ENCODE peak calls at places on chromosomes 7 and 10, in ten cellular contexts. H is sigmoid colon, B is suprapubic skin, R is A549, O is transverse colon, Q is stomach, M is ovary, W is H1, X is esophagus muscularis mucosa, C is K562. A is an unnamed sample.

GRCh38 chr7:132169730-132170129 is 406.5 kb downstream of the PLXNA4 start:
- DNase-seq in H (no peak), B (no peak), R (no peak), O (no peak), Q (no peak), M (no peak), W (no peak), X (no peak), C (peak), A (no peak)

GRCh38 chr10:110641256-110641655 is 2.9 kb upstream of the RBM20 start:
- DNase-seq in H (no peak), B (no peak), R (peak), O (peak), Q (no peak), M (no peak), W (no peak), X (no peak), C (peak), A (no peak)

GRCh38 chr7:130008941-130009847 is 42.0 kb downstream of the ZC3HC1 start:
- DNase-seq in H (no peak), B (peak), R (peak), O (peak), Q (peak), M (no peak), W (no peak), X (no peak), C (no peak), A (no peak)

GRCh38 chr10:77386833-77387232 is 250.8 kb downstream of the KCNMA1 start:
- DNase-seq in H (no peak), B (no peak), R (no peak), O (no peak), Q (no peak), M (peak), W (no peak), X (no peak), C (no peak), A (no peak)

GRCh38 chr10:96292971-96293909 is 11.0 kb upstream of the DNTT start:
- DNase-seq in H (no peak), B (no peak), R (peak), O (peak), Q (no peak), M (no peak), W (no peak), X (no peak), C (peak), A (no peak)

GRCh38 chr7:4745265-4745919 is 30.0 kb upstream of the AP5Z1 start:
- DNase-seq in H (no peak), B (no peak), R (no peak), O (no peak), Q (no peak), M (no peak), W (no peak), X (no peak), C (no peak), A (no peak)

GRCh38 chr10:84783386-84783785 is 455.0 kb downstream of the CCSER2 start:
- DNase-seq in H (no peak), B (no peak), R (peak), O (no peak), Q (no peak), M (no peak), W (no peak), X (peak), C (no peak), A (peak)

GRCh38 chr7:11427686-11428273 is 404.2 kb downstream of the THSD7A start:
- DNase-seq in H (no peak), B (no peak), R (peak), O (no peak), Q (no peak), M (no peak), W (no peak), X (no peak), C (peak), A (peak)

GRCh38 chr7:128121731-128122576 is 90.7 kb upstream of the LRRC4 start:
- DNase-seq in H (no peak), B (no peak), R (no peak), O (no peak), Q (no peak), M (peak), W (no peak), X (peak), C (no peak), A (no peak)

GRCh38 chr10:72625608-72626443 is at the start of gene MICU1:
- DNase-seq in H (peak), B (peak), R (peak), O (peak), Q (peak), M (peak), W (peak), X (peak), C (peak), A (peak)

DNA sequence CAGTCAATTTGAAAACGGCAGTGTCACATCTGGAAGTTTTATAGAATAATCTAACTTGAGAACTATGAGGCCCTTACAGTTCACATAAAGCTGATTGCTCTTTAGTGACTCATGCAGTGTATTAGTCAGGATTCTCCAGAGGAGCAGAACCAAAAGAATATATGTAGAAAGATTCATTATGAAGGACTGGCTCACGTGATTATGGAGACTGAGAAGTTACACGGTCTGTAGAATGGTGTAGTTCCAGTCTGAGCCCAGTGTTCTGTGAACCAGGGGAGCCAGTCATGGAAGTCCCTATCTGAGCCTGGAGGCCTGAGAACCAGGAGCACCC is 21.5 kb downstream of the RBM33 start:
- DNase-seq in H (no peak), B (no peak), R (peak), O (no peak), Q (no peak), M (no peak), W (no peak), X (no peak), C (no peak), A (no peak)
- TF ChIP-seq EP300 in H (no peak), B (no peak), R (no peak), O (no peak), Q (no peak), M (no peak), W (no peak), X (no peak), C (no peak), A (no peak)

DNA sequence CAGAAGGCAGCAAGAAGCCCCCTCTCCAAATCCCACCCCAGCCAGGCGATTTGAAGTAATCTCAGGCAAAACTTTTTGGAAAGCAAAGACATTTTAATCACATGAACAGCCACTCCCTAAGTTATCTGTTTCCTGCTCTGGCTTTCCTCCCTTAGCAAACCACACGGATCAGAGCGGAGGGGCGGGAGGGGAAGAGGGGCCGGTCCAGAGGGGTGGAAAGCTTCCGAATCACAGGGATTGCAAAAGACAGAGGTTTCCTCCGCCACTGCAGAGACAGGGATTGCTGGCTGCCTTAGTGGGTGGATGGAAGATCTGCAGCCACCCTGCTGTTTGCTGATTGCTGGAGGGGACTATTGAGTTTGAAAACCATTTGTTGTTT is 41.2 kb downstream of the ZCCHC24 start:
- DNase-seq in H (peak), B (peak), R (no peak), O (peak), Q (peak), M (peak), W (no peak), X (no peak), C (no peak), A (peak)
- H3K27ac ChIP-seq in H (no peak), B (peak), R (no peak), O (no peak), Q (no peak), M (peak), W (no peak), X (no peak), C (no peak), A (peak)

GRCh38 chr10:32379950-32380547 is 33.1 kb upstream of the EPC1 start:
- DNase-seq in H (no peak), B (no peak), R (no peak), O (no peak), Q (no peak), M (no peak), W (no peak), X (no peak), C (no peak), A (no peak)

GRCh38 chr10:32376780-32377179 is 29.8 kb upstream of the EPC1 start:
- DNase-seq in H (no peak), B (no peak), R (no peak), O (no peak), Q (no peak), M (no peak), W (no peak), X (no peak), C (no peak), A (no peak)

GRCh38 chr10:32379314-32379949 is 32.5 kb upstream of the EPC1 start:
- DNase-seq in H (no peak), B (no peak), R (no peak), O (no peak), Q (no peak), M (no peak), W (no peak), X (no peak), C (peak), A (no peak)

GRCh38 chr10:32377458-32378370 is 30.8 kb upstream of the EPC1 start:
- DNase-seq in H (no peak), B (no peak), R (no peak), O (peak), Q (no peak), M (no peak), W (no peak), X (no peak), C (peak), A (no peak)

GRCh38 chr10:32378371-32379301 is 31.7 kb upstream of the EPC1 start:
- DNase-seq in H (peak), B (peak), R (peak), O (peak), Q (peak), M (peak), W (no peak), X (peak), C (peak), A (peak)
- TF ChIP-seq POLR2A in H (peak), B (no peak), R (no peak), O (peak), Q (no peak), M (no peak), W (peak), X (no peak), C (peak), A (no peak)

DNA sequence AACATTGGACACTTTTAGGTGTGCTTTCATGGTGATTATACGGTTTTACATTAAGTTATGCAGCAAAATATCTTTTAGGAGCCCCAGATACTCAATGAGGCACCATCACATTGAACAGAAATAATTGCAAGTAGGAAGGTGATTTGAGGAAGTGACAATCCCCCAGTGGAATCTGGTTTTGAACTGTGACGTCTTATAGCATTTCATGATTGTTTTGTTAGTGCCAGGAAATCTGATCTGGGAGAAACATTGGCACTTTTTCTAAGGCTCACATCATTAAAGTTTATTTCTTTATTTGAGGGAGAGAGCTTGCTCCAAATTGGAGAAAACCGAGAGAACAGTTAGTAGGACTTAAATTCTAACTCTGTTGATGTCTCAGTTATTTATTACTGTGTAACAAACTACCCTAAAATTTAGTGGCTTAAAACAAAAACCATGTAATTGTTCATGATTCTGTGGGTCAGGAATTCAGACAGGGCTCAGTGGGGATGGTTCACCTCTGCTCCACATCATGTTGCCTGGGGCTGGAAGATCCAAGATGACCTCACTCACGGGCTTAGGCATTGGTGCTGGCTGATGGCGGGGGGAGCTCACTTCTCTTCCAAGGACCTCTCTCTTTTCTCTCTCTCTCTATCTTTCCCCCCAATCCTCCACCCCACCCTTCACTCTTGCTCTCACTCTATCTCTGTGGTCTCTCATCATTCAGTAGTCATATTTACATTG is 78.2 kb upstream of the STEAP1B start:
- DNase-seq in H (no peak), B (no peak), R (no peak), O (no peak), Q (no peak), M (no peak), W (no peak), X (no peak), C (no peak), A (no peak)
- TF ChIP-seq EP300 in H (no peak), B (no peak), R (no peak), O (no peak), Q (no peak), M (no peak), W (no peak), X (no peak), C (no peak), A (no peak)

GRCh38 chr10:80581469-80581835 is 43.8 kb downstream of the SH2D4B start:
- DNase-seq in H (no peak), B (no peak), R (no peak), O (peak), Q (no peak), M (no peak), W (no peak), X (peak), C (no peak), A (no peak)
- H3K27ac ChIP-seq in H (no peak), B (no peak), R (no peak), O (peak), Q (no peak), M (no peak), W (no peak), X (no peak), C (no peak), A (no peak)

DNA sequence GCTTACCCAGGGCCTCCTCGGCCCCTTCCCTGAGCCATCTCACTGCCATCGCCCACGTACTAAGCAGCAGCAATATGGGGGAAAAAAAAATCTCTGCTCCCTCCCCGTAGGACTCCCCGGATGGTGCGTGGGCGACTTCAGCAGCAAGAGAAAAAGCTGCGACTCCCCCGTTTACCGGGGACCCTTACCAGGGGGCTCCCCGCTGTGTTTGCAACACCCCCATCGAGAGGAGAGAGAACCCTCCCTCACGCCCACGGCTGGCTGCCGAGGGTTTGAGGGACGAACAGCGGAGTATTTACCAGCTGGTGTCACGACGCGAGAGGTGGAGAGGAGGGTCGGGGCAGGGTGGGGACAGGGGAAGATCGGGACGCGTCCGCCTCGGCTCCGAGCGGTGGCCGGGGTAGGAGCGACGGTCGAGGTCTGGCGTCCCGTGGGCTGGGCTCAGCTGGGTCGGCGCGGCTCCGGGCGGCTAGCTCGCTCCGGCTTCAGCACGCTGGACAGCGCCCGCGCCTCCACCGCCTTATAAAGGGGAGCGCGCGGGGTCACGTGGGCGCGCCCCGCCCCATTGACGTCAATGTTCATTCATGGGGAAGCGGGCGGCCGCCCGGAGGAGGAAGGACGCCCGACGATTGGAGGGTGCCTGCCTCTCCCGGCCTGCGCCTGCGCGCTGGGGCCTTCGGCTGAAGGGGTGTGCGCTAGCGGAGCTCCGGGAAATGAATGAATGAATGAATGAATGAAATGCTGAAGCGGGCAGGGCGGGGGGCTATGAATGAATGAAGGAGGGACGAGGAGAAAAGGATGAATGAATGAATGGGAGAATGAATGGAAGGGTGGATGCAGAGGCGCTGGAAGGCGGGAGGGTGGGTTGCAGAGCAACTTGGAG is at the start of gene VGF:
- DNase-seq in H (peak), B (peak), R (peak), O (peak), Q (peak), M (peak), W (peak), X (peak), C (peak), A (peak)
- TF ChIP-seq POLR2A in H (no peak), B (no peak), R (peak), O (no peak), Q (no peak), M (no peak), W (no peak), X (no peak), C (no peak), A (no peak)

GRCh38 chr10:79555910-79556309 is 4.3 kb downstream of the SFTPA2 start:
- DNase-seq in H (no peak), B (no peak), R (no peak), O (no peak), Q (no peak), M (no peak), W (no peak), X (no peak), C (no peak), A (no peak)

GRCh38 chr10:79547973-79548372 is 12.2 kb downstream of the SFTPA2 start:
- DNase-seq in H (no peak), B (no peak), R (no peak), O (no peak), Q (no peak), M (no peak), W (no peak), X (peak), C (no peak), A (no peak)

GRCh38 chr10:79555354-79555753 is 4.9 kb downstream of the SFTPA2 start:
- DNase-seq in H (no peak), B (no peak), R (no peak), O (no peak), Q (no peak), M (no peak), W (no peak), X (no peak), C (no peak), A (no peak)

DNA sequence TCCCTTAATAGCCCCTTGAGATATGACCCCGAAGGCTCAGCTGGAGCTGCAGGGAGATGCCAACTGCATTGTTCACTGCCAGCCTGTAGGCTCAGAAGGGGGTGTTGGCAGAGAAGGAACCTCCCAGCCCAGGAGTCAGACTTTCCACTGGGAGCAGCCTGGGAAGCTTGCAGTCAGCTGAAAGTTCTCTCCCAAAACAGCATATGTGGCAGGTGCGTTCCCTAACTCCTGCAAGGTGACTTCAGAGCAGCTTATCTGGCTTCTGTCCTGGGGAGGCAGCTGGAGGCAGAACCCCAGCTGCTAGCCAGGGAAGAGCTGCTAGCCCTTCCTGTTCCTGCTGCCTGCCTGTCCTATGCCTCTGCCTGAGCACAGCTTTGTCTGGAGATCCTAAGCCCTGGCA is 8.1 kb downstream of the SFTPA2 start:
- DNase-seq in H (no peak), B (no peak), R (no peak), O (no peak), Q (no peak), M (no peak), W (no peak), X (no peak), C (no peak), A (no peak)
- TF ChIP-seq EP300 in H (no peak), B (no peak), R (no peak), O (no peak), Q (no peak), M (no peak), W (no peak), X (no peak), C (no peak), A (no peak)